ENCODE peak calls at places on chromosomes 12 and 14, in seven cellular contexts. A is psoas muscle; V is lung; Q is effector memory CD4-positive, alpha-beta T cell; H is GM23248; C is ovary; T is AG04450. F is an unnamed sample.

GRCh38 chr12:95607642-95608041 is 56.4 kb upstream of the USP44 start:
- DNase-seq in A (no peak), V (no peak), Q (no peak), H (no peak), C (no peak), T (no peak), F (no peak)

GRCh38 chr12:75526655-75527511 is 15.5 kb upstream of the KRR1 start:
- DNase-seq in A (no peak), V (no peak), Q (no peak), H (peak; percentile 72), C (no peak), T (peak; percentile 71), F (peak; percentile 17)

GRCh38 chr14:66507722-66508546 is at the start of gene GPHN:
- DNase-seq in A (peak; percentile 97), V (peak; percentile 96), Q (peak; percentile 82), H (peak; percentile 99), C (peak; percentile 91), T (peak; percentile 95), F (peak; percentile 96)

GRCh38 chr12:6788972-6789905 is at the start of gene CD4:
- DNase-seq in A (peak; percentile 63), V (peak; percentile 59), Q (peak; percentile 52), H (no peak), C (no peak), T (no peak), F (no peak)

GRCh38 chr14:64680013-64680674 is 24.1 kb upstream of the PLEKHG3 start:
- DNase-seq in A (no peak), V (no peak), Q (no peak), H (peak; percentile 74), C (no peak), T (no peak), F (no peak)

GRCh38 chr14:55129086-55129427 is at the start of gene LGALS3:
- DNase-seq in A (peak; percentile 83), V (peak; percentile 74), Q (peak; percentile 5), H (peak; percentile 88), C (peak; percentile 80), T (no peak), F (no peak)

GRCh38 chr14:23183479-23183878 is at the start of gene SLC7A8:
- DNase-seq in A (peak; percentile 30), V (peak; percentile 44), Q (no peak), H (peak; percentile 48), C (peak; percentile 89), T (no peak), F (no peak)

GRCh38 chr14:95340201-95340697 is 20.5 kb upstream of the CLMN start:
- DNase-seq in A (no peak), V (peak; percentile 41), Q (no peak), H (no peak), C (no peak), T (no peak), F (no peak)

GRCh38 chr12:111841236-111841749 is 735 bp upstream of the MAPKAPK5 start:
- DNase-seq in A (no peak), V (no peak), Q (no peak), H (peak; percentile 33), C (no peak), T (no peak), F (no peak)

GRCh38 chr14:50717826-50718225 is 49.7 kb upstream of the SAV1 start:
- DNase-seq in A (no peak), V (no peak), Q (no peak), H (no peak), C (no peak), T (no peak), F (no peak)

GRCh38 chr14:29236401-29236800 is 469.8 kb downstream of the FOXG1 start:
- DNase-seq in A (no peak), V (no peak), Q (no peak), H (peak; percentile 27), C (no peak), T (no peak), F (no peak)

GRCh38 chr14:102316048-102316745 is 3.3 kb upstream of the ZNF839 start:
- DNase-seq in A (no peak), V (no peak), Q (peak; percentile 27), H (peak; percentile 29), C (peak; percentile 60), T (no peak), F (no peak)

GRCh38 chr12:80580254-80580653 is 127.2 kb upstream of the MYF6 start:
- DNase-seq in A (no peak), V (no peak), Q (no peak), H (peak; percentile 93), C (no peak), T (peak; percentile 80), F (no peak)

GRCh38 chr14:25394791-25395391 is 344.9 kb upstream of the STXBP6 start:
- DNase-seq in A (no peak), V (no peak), Q (no peak), H (no peak), C (no peak), T (no peak), F (no peak)

GRCh38 chr12:105931762-105932587 is 206.8 kb downstream of the NUAK1 start:
- DNase-seq in A (no peak), V (no peak), Q (no peak), H (no peak), C (no peak), T (no peak), F (no peak)

GRCh38 chr12:105935981-105936380 is 202.8 kb downstream of the NUAK1 start:
- DNase-seq in A (no peak), V (no peak), Q (no peak), H (peak; percentile 74), C (no peak), T (no peak), F (no peak)

GRCh38 chr12:105936496-105936895 is 202.3 kb downstream of the NUAK1 start:
- DNase-seq in A (no peak), V (no peak), Q (no peak), H (no peak), C (no peak), T (no peak), F (no peak)

GRCh38 chr12:105935106-105935505 is 203.6 kb downstream of the NUAK1 start:
- DNase-seq in A (no peak), V (no peak), Q (no peak), H (peak; percentile 49), C (no peak), T (no peak), F (no peak)

GRCh38 chr12:105933671-105934665 is 204.8 kb downstream of the NUAK1 start:
- DNase-seq in A (peak; percentile 51), V (peak; percentile 35), Q (no peak), H (peak; percentile 99), C (no peak), T (peak; percentile 93), F (no peak)
- H3K27ac ChIP-seq in A (peak overlapping the region; percentile 34), V (peak overlapping the region; percentile 41), Q (no peak overlapping the region), H (peak overlapping the region; percentile 55), C (no peak overlapping the region), T (peak overlapping the region; percentile 68), F (no peak overlapping the region)

GRCh38 chr12:93776581-93777018 is 99.4 kb downstream of the CRADD start:
- DNase-seq in A (no peak), V (no peak), Q (no peak), H (peak; percentile 83), C (no peak), T (peak; percentile 69), F (no peak)
- H3K27ac ChIP-seq in A (peak overlapping the region; percentile 89), V (no peak overlapping the region), Q (no peak overlapping the region), H (peak overlapping the region; percentile 97), C (peak overlapping the region; percentile 68), T (peak overlapping the region; percentile 93), F (peak overlapping the region; percentile 63)

DNA sequence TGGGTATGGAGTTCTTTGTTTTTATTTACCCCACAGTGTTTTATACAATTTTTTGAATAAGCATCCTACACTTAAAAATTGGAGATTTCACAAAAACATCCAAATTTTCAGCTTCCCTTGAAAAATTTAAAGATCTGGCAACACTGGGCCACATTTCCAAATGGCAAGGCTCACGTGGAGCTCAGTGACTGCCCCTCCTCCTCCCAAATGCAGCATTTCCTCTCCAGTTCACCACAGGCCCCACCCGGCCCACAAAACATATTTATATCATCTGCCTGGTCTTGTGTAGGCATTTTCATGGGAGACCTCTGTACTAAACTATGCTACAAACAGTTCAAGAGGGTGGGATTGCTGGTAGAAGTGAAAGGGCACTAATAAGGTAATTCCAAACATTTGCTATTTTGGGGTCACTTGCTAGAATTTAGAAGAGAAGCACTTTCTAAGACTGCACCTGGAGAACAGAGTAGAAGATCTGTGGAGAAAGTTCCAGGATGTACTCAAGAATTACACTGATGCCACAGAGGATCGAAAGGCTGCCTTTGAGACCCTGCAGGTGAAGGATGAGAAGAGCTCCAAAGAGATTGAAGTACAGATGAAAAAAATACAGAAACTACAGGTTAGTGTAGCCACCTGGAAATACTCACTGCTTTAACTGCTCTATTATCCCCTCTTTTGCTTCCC is 7.3 kb downstream of the FKBP11 start:
- DNase-seq in A (no peak), V (no peak), Q (no peak), H (no peak), C (no peak), T (no peak), F (no peak)
- H3K27ac ChIP-seq in A (no peak overlapping the region), V (no peak overlapping the region), Q (peak overlapping the region; percentile 58), H (no peak overlapping the region), C (no peak overlapping the region), T (no peak overlapping the region), F (no peak overlapping the region)

DNA sequence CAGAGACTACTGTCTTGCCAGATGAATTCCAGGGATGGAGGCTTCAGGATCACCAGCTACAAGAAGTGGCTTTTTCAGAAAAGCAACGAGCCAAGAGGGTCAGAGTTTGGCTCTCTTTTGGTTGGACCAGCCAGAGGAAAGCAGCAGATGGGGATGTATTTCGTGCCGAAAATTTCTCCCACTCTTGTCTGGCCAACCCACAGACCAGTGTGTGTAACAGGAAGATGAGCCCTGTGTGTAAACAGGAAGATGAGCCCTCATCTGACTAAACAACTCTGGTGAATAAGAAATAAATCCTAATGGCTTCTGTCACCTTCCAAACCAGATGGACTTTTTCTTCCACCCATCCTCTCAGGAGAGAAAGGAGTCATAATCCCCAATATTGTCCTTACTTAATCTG is 13.1 kb downstream of the GPR68 start:
- DNase-seq in A (no peak), V (no peak), Q (no peak), H (peak; percentile 77), C (no peak), T (no peak), F (no peak)
- H3K27ac ChIP-seq in A (no peak overlapping the region), V (peak overlapping the region; percentile 49), Q (peak overlapping the region; percentile 89), H (peak overlapping the region; percentile 70), C (no peak overlapping the region), T (no peak overlapping the region), F (no peak overlapping the region)

GRCh38 chr14:69374235-69374634 is 23.9 kb downstream of the ERH start:
- DNase-seq in A (no peak), V (no peak), Q (no peak), H (no peak), C (no peak), T (no peak), F (no peak)
- H3K27ac ChIP-seq in A (no peak overlapping the region), V (no peak overlapping the region), Q (no peak overlapping the region), H (no peak overlapping the region), C (no peak overlapping the region), T (no peak overlapping the region), F (no peak overlapping the region)

DNA sequence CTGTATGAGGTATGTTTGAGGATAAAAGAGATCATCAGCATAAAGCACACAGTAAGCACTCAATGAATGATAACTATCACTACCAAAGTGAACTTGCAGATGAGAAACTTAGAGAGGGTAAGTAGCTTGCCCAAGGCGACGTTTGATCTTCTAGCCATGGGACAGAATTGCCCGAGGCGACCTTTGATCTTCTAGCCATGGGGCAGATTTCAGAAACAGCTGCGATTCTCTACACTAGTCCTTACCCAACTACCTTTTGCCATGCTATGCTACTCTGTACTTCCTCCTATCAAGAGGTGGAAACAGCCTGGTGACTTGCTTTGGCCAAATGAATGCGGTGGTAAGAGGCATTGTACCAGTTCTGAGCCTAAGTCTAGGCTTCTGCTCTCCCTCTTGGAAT is 23.7 kb upstream of the NT5DC3 start:
- DNase-seq in A (no peak), V (no peak), Q (no peak), H (no peak), C (no peak), T (no peak), F (no peak)
- H3K27ac ChIP-seq in A (no peak overlapping the region), V (no peak overlapping the region), Q (no peak overlapping the region), H (no peak overlapping the region), C (no peak overlapping the region), T (no peak overlapping the region), F (no peak overlapping the region)

F was measured in substantia nigra.